ENCODE peak calls at places on chromosomes 11 and 22, in four cellular contexts. One of them, this sample, is unnamed.

GRCh38 chr11:65479184-65480145 is 19.4 kb upstream of the MALAT1 start:
- DNase-seq in GM12878: no peak
- DNase-seq in K562: no peak
- DNase-seq in IMR-90: peak; percentile 95
- DNase-seq in this sample: peak; percentile 74

GRCh38 chr11:72696866-72697428 is 22.7 kb upstream of the PDE2A start:
- DNase-seq in K562: peak; percentile 99
- DNase-seq in IMR-90: no peak
- DNase-seq in GM12878: no peak
- DNase-seq in this sample: no peak

GRCh38 chr11:134515081-134515960 is 103.3 kb upstream of the B3GAT1 start:
- DNase-seq in GM12878: no peak
- DNase-seq in K562: no peak
- DNase-seq in IMR-90: no peak
- DNase-seq in this sample: no peak

GRCh38 chr11:110112457-110112856 is 19.3 kb downstream of the ZC3H12C start:
- DNase-seq in IMR-90: no peak
- DNase-seq in K562: no peak
- DNase-seq in GM12878: no peak
- DNase-seq in this sample: peak; percentile 61

GRCh38 chr11:116397556-116398167 is 375.1 kb downstream of the BUD13 start:
- DNase-seq in K562: no peak
- DNase-seq in GM12878: no peak
- DNase-seq in IMR-90: no peak
- DNase-seq in this sample: no peak

GRCh38 chr11:66904055-66904454 is 47.2 kb downstream of the LRFN4 start:
- DNase-seq in IMR-90: peak; percentile 23
- DNase-seq in GM12878: no peak
- DNase-seq in K562: peak; percentile 50
- DNase-seq in this sample: peak; percentile 24

GRCh38 chr11:18618341-18619025 is 15.7 kb downstream of the SPTY2D1 start:
- DNase-seq in K562: no peak
- DNase-seq in GM12878: no peak
- DNase-seq in IMR-90: peak; percentile 73
- DNase-seq in this sample: peak; percentile 34

GRCh38 chr22:44878483-44879300 is 126.3 kb downstream of the ARHGAP8 start:
- DNase-seq in K562: no peak
- DNase-seq in IMR-90: no peak
- DNase-seq in GM12878: no peak
- DNase-seq in this sample: no peak

GRCh38 chr11:6319879-6320410 is 356 bp downstream of the CAVIN3 start:
- DNase-seq in K562: peak; percentile 52
- DNase-seq in IMR-90: peak; percentile 91
- DNase-seq in GM12878: no peak
- DNase-seq in this sample: peak; percentile 79

DNA sequence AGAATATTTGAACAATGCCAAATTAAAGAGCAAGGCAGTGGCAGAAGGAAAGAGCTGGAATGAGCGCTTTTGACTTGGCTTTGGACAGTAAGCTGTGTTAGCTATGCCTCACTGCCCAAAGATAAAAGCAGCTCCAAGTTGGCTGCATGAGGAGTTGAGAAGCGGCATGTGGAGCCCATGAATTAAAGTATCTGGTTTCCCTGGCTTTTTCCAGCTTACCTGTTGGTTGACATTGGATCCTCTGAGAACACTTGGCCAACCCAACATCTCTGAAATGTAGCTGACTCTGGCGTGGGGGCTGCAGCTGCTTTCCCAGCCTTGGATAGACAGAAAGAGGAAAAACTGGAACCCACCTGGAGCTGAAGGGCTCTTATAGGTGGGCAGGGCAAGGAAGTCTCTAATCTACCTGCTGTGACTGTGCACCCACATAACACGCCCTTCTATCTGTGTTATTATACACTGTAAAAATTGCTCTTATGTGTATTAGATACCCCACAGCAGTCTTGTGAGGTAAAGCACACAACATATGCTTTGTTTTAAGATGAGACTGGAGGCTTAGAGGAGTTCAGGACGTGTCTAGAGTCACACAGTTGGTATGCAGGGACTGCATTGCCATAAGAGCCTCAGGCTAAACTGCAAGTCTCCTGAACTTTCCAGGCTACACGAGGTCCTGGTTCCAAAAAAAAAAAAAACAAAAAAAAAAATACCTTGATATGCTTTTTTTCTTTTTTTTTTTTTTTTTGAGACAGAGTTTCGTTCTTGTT is 5.8 kb downstream of the UBASH3B start:
- DNase-seq in K562: no peak
- DNase-seq in IMR-90: peak; percentile 83
- DNase-seq in GM12878: no peak
- DNase-seq in this sample: no peak
- TF ChIP-seq FOS in K562: no peak
- TF ChIP-seq FOS in IMR-90: no peak
- TF ChIP-seq FOS in GM12878: no peak
- TF ChIP-seq FOS in this sample: no peak

DNA sequence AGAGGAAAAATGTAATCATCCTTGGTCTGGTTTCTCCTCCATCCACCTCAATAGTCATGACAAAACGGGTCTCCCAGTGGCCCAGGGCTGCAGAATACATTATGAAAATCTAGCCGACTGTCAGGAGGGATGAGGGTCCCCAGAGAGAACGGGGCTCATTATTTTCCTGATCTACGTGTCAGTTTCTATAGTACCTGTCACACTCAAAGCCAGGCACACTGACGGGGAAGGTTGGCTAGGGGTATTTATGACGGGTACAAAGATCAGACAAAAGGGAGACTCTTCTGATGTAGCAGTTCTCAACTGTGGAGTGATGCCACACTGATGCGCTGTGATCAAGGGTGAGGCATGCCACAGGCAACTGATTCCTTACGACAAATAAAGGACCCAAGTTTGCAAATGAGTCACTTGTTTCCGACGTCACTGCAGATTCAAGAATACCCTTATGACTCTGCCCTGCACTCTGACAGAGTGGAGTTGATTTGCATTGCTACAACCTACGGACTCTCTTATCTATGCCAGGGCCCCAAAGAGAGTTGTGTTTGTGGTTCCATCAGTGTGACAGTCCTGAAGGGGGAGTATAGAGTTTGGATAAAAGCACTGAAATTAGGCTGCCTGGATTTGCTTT is 188.2 kb upstream of the TBCEL start:
- DNase-seq in IMR-90: peak; percentile 12
- DNase-seq in K562: no peak
- DNase-seq in GM12878: peak; percentile 63
- DNase-seq in this sample: no peak
- TF ChIP-seq FOS in IMR-90: no peak
- TF ChIP-seq FOS in K562: no peak
- TF ChIP-seq FOS in GM12878: no peak
- TF ChIP-seq FOS in this sample: no peak

GRCh38 chr11:14506532-14506931 is 6.9 kb upstream of the COPB1 start:
- DNase-seq in GM12878: no peak
- DNase-seq in K562: no peak
- DNase-seq in IMR-90: peak; percentile 51
- DNase-seq in this sample: no peak
- TF ChIP-seq FOS in GM12878: no peak
- TF ChIP-seq FOS in K562: no peak
- TF ChIP-seq FOS in IMR-90: no peak
- TF ChIP-seq FOS in this sample: no peak

DNA sequence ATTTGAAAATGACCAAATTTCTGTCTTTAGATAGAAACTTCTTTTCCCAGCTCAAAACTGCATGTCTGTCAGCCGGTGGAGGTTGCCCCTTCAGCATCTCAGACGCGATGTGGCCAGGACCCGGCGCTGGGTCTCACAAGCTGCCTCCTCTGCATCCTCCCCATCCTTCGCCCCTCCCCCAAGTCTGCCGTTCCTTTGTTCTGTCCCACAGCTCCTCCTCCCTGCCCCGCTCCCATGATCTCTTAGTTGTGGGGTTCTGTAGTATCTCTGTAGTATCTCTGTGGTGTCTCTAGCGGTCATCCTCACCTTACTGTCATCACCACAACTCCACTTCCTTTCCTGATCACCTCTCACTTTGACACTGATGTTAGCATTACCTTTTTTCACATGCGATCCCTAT is 49.9 kb downstream of the TRAF6 start:
- DNase-seq in GM12878: no peak
- DNase-seq in K562: no peak
- DNase-seq in IMR-90: no peak
- DNase-seq in this sample: no peak
- TF ChIP-seq FOS in GM12878: no peak
- TF ChIP-seq FOS in K562: no peak
- TF ChIP-seq FOS in IMR-90: no peak
- TF ChIP-seq FOS in this sample: no peak

GRCh38 chr11:61198391-61198790 is 4.9 kb upstream of the PGA3 start:
- DNase-seq in K562: no peak
- DNase-seq in GM12878: no peak
- DNase-seq in IMR-90: no peak
- DNase-seq in this sample: no peak

GRCh38 chr11:61189933-61190332 is 13.4 kb upstream of the PGA3 start:
- DNase-seq in IMR-90: no peak
- DNase-seq in K562: no peak
- DNase-seq in GM12878: no peak
- DNase-seq in this sample: no peak

GRCh38 chr11:61195710-61196109 is 7.6 kb upstream of the PGA3 start:
- DNase-seq in K562: no peak
- DNase-seq in GM12878: no peak
- DNase-seq in IMR-90: no peak
- DNase-seq in this sample: no peak

GRCh38 chr11:61195016-61195695 is 8.2 kb upstream of the PGA3 start:
- DNase-seq in IMR-90: no peak
- DNase-seq in GM12878: no peak
- DNase-seq in K562: no peak
- DNase-seq in this sample: no peak

DNA sequence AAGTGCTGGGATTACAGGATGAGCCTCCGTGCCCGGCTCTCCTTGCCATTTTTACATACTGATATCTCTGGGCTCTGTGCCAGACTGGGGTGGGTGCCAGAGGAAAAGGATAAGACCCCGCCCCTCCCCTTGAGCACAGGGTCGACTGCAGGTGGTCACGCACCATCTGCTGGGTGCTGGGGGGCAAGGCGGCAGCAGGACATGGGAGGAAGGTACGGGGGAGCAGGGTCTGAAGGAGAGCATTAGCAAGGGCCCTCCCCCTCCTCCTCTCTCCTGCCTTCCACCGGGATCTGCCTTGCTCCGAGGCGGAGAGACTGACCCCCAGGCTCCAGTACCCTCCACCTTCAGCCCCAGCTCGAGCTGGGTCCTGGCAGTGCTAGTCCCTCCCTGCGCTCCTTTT is 9.7 kb upstream of the PGA3 start:
- DNase-seq in GM12878: no peak
- DNase-seq in K562: no peak
- DNase-seq in IMR-90: no peak
- DNase-seq in this sample: no peak
- TF ChIP-seq FOS in GM12878: no peak
- TF ChIP-seq FOS in K562: no peak
- TF ChIP-seq FOS in IMR-90: no peak
- TF ChIP-seq FOS in this sample: no peak

DNA sequence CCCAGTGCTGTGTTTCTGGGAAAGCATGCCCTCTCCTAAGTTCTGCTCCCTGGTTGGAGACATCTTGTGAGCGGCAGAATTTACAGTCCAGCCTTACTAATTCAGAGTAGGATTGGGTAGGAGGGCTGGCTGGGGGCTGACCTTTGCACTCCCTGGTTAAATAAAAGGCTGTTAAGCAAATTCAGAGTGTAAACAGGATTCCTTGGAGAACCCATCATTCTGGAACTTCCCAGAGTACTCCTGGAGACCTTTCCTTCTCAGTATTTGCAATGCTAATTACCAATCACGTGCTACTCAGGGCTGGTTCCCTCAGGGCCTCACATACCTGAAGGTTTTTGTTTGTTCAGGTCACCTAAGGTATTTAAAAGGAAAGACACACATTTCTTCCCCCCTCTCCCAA is 340.2 kb downstream of the TBC1D22A start:
- DNase-seq in K562: no peak
- DNase-seq in GM12878: no peak
- DNase-seq in IMR-90: peak; percentile 12
- DNase-seq in this sample: no peak
- TF ChIP-seq FOS in K562: no peak
- TF ChIP-seq FOS in GM12878: no peak
- TF ChIP-seq FOS in IMR-90: no peak
- TF ChIP-seq FOS in this sample: no peak

GRCh38 chr11:70872950-70873735 is 379.2 kb downstream of the SHANK2 start:
- DNase-seq in GM12878: no peak
- DNase-seq in IMR-90: no peak
- DNase-seq in K562: no peak
- DNase-seq in this sample: no peak

GRCh38 chr11:70873736-70874412 is 378.5 kb downstream of the SHANK2 start:
- DNase-seq in K562: no peak
- DNase-seq in IMR-90: no peak
- DNase-seq in GM12878: no peak
- DNase-seq in this sample: no peak

GRCh38 chr11:70868341-70868885 is 384.0 kb downstream of the SHANK2 start:
- DNase-seq in K562: no peak
- DNase-seq in IMR-90: no peak
- DNase-seq in GM12878: no peak
- DNase-seq in this sample: no peak

GRCh38 chr11:70872299-70872698 is 380.1 kb downstream of the SHANK2 start:
- DNase-seq in GM12878: no peak
- DNase-seq in K562: no peak
- DNase-seq in IMR-90: no peak
- DNase-seq in this sample: no peak

GRCh38 chr11:70871881-70872280 is 380.5 kb downstream of the SHANK2 start:
- DNase-seq in IMR-90: peak; percentile 30
- DNase-seq in K562: no peak
- DNase-seq in GM12878: no peak
- DNase-seq in this sample: no peak
- TF ChIP-seq FOS in IMR-90: no peak
- TF ChIP-seq FOS in K562: no peak
- TF ChIP-seq FOS in GM12878: no peak
- TF ChIP-seq FOS in this sample: no peak

GRCh38 chr11:26335903-26336302 is 4.0 kb downstream of the ANO3 start:
- DNase-seq in IMR-90: no peak
- DNase-seq in GM12878: no peak
- DNase-seq in K562: no peak
- DNase-seq in this sample: no peak
- TF ChIP-seq FOS in IMR-90: no peak
- TF ChIP-seq FOS in GM12878: no peak
- TF ChIP-seq FOS in K562: no peak
- TF ChIP-seq FOS in this sample: no peak

GRCh38 chr11:92556435-92556834 is 331.8 kb downstream of the FAT3 start:
- DNase-seq in K562: no peak
- DNase-seq in IMR-90: peak; percentile 17
- DNase-seq in GM12878: no peak
- DNase-seq in this sample: no peak
- TF ChIP-seq FOS in K562: no peak
- TF ChIP-seq FOS in IMR-90: no peak
- TF ChIP-seq FOS in GM12878: no peak
- TF ChIP-seq FOS in this sample: no peak